ENCODE peak calls at places on chromosome 19, in eight cellular contexts. I is RWPE1, J is mucosa of descending colon, T is CD14-positive monocyte, U is fibroblast of pulmonary artery, E is cardiac fibroblast, P is cardiac muscle cell, L is endothelial cell. V is an unnamed sample.

GRCh38 chr19:31974941-31975340 is 370.5 kb upstream of the ZNF507 start:
- DNase-seq in I (no peak), J (no peak), T (no peak), U (no peak), E (no peak), P (no peak), L (no peak), V (no peak)

GRCh38 chr19:14370169-14370998 is 10.9 kb upstream of the ADGRE5 start:
- DNase-seq in I (no peak), J (no peak), T (peak), U (no peak), E (no peak), P (no peak), L (no peak), V (no peak)

GRCh38 chr19:1161716-1162115 is 12.4 kb downstream of the SBNO2 start:
- DNase-seq in I (peak), J (no peak), T (no peak), U (peak), E (peak), P (peak), L (no peak), V (no peak)

GRCh38 chr19:23310729-23311211 is 60.6 kb upstream of the ZNF724 start:
- DNase-seq in I (peak), J (no peak), T (no peak), U (no peak), E (no peak), P (no peak), L (no peak), V (no peak)

GRCh38 chr19:17244618-17245534 is 843 bp downstream of the NR2F6 start:
- DNase-seq in I (no peak), J (no peak), T (no peak), U (no peak), E (no peak), P (no peak), L (no peak), V (no peak)

GRCh38 chr19:17762505-17763229 is 11.4 kb downstream of the FCHO1 start:
- DNase-seq in I (peak), J (peak), T (peak), U (peak), E (peak), P (peak), L (no peak), V (peak)

GRCh38 chr19:55696301-55697068 is 21.5 kb downstream of the EPN1 start:
- DNase-seq in I (no peak), J (no peak), T (peak), U (no peak), E (no peak), P (no peak), L (no peak), V (no peak)

GRCh38 chr19:38690146-38690545 is 42.7 kb downstream of the ACTN4 start:
- DNase-seq in I (no peak), J (no peak), T (no peak), U (no peak), E (no peak), P (no peak), L (no peak), V (no peak)

GRCh38 chr19:1503089-1503924 is 9.5 kb downstream of the ADAMTSL5 start:
- DNase-seq in I (no peak), J (peak), T (no peak), U (peak), E (peak), P (peak), L (peak), V (peak)

GRCh38 chr19:4208385-4209094 is 20.8 kb upstream of the EBI3 start:
- DNase-seq in I (no peak), J (peak), T (no peak), U (peak), E (peak), P (peak), L (no peak), V (no peak)

GRCh38 chr19:51272183-51272817 is 21.4 kb downstream of the SIGLECL1 start:
- DNase-seq in I (no peak), J (no peak), T (no peak), U (no peak), E (no peak), P (no peak), L (no peak), V (no peak)

GRCh38 chr19:19094513-19094912 is 30.7 kb downstream of the SLC25A42 start:
- DNase-seq in I (no peak), J (no peak), T (no peak), U (no peak), E (no peak), P (no peak), L (no peak), V (no peak)

GRCh38 chr19:11324748-11325389 is 14.6 kb downstream of the RAB3D start:
- DNase-seq in I (no peak), J (no peak), T (no peak), U (peak), E (no peak), P (peak), L (no peak), V (no peak)

GRCh38 chr19:51750381-51751124 is 1.1 kb downstream of the FPR1 start:
- DNase-seq in I (no peak), J (no peak), T (peak), U (no peak), E (peak), P (peak), L (no peak), V (no peak)

GRCh38 chr19:16319466-16319865 is 5.2 kb upstream of the KLF2 start:
- DNase-seq in I (no peak), J (no peak), T (no peak), U (peak), E (peak), P (peak), L (no peak), V (no peak)

GRCh38 chr19:6743071-6743470 is 3.6 kb downstream of the TRIP10 start:
- DNase-seq in I (no peak), J (no peak), T (no peak), U (no peak), E (no peak), P (no peak), L (no peak), V (no peak)

GRCh38 chr19:31264379-31264778 is 84.9 kb downstream of the TSHZ3 start:
- DNase-seq in I (no peak), J (no peak), T (no peak), U (no peak), E (no peak), P (no peak), L (no peak), V (no peak)

GRCh38 chr19:55228403-55229031 is at the start of gene TMEM86B:
- DNase-seq in I (no peak), J (no peak), T (no peak), U (no peak), E (no peak), P (no peak), L (no peak), V (no peak)

GRCh38 chr19:19305696-19306095 is 14.6 kb downstream of the SUGP1 start:
- DNase-seq in I (no peak), J (no peak), T (no peak), U (no peak), E (no peak), P (no peak), L (no peak), V (no peak)

GRCh38 chr19:1970003-1970805 is 29.2 kb downstream of the CSNK1G2 start:
- DNase-seq in I (peak), J (no peak), T (no peak), U (no peak), E (no peak), P (no peak), L (no peak), V (no peak)

GRCh38 chr19:29761575-29762225 is 46.6 kb upstream of the C19orf12 start:
- DNase-seq in I (no peak), J (peak), T (no peak), U (no peak), E (no peak), P (no peak), L (no peak), V (no peak)

GRCh38 chr19:2261438-2262172 is 5.4 kb upstream of the JSRP1 start:
- DNase-seq in I (no peak), J (peak), T (no peak), U (peak), E (peak), P (peak), L (no peak), V (no peak)

GRCh38 chr19:1355258-1355973 is 28.3 kb upstream of the NDUFS7 start:
- DNase-seq in I (no peak), J (peak), T (no peak), U (peak), E (peak), P (peak), L (no peak), V (no peak)

GRCh38 chr19:4134351-4134750 is 10.4 kb upstream of the MAP2K2 start:
- DNase-seq in I (no peak), J (no peak), T (no peak), U (no peak), E (no peak), P (no peak), L (no peak), V (no peak)

GRCh38 chr19:2329528-2329927 is 1.0 kb downstream of the SPPL2B start:
- DNase-seq in I (no peak), J (peak), T (no peak), U (no peak), E (no peak), P (no peak), L (no peak), V (no peak)

GRCh38 chr19:41218615-41219507 is at the start of gene AXL:
- DNase-seq in I (peak), J (peak), T (no peak), U (peak), E (peak), P (peak), L (peak), V (peak)

GRCh38 chr19:17125052-17125727 is 49.6 kb downstream of the MYO9B start:
- DNase-seq in I (no peak), J (no peak), T (no peak), U (peak), E (peak), P (peak), L (no peak), V (no peak)

GRCh38 chr19:40442328-40443130 is 1.6 kb downstream of the SERTAD3 start:
- DNase-seq in I (no peak), J (no peak), T (no peak), U (no peak), E (no peak), P (no peak), L (no peak), V (no peak)

GRCh38 chr19:18610245-18610555 is 2.5 kb upstream of the TMEM59L start:
- DNase-seq in I (no peak), J (no peak), T (no peak), U (no peak), E (no peak), P (no peak), L (no peak), V (no peak)

GRCh38 chr19:40312533-40312932 is 27.4 kb upstream of the AKT2 start:
- DNase-seq in I (no peak), J (no peak), T (no peak), U (no peak), E (no peak), P (no peak), L (no peak), V (no peak)

GRCh38 chr19:37078717-37079032 is 442 bp downstream of the ZNF420 start:
- DNase-seq in I (no peak), J (no peak), T (no peak), U (no peak), E (no peak), P (no peak), L (no peak), V (no peak)

GRCh38 chr19:4357921-4358326 is 14.6 kb downstream of the MPND start:
- DNase-seq in I (no peak), J (no peak), T (no peak), U (no peak), E (no peak), P (no peak), L (no peak), V (no peak)

GRCh38 chr19:33194884-33195710 is 967 bp downstream of the LRP3 start:
- DNase-seq in I (no peak), J (peak), T (no peak), U (peak), E (peak), P (peak), L (peak), V (peak)

GRCh38 chr19:48632692-48633147 is 4.5 kb downstream of the DBP start:
- DNase-seq in I (no peak), J (no peak), T (peak), U (peak), E (no peak), P (no peak), L (no peak), V (no peak)
- TF ChIP-seq CTCF in I (no peak), J (no peak), T (no peak), U (no peak), E (no peak), P (no peak), L (no peak), V (no peak)

GRCh38 chr19:10228393-10228792 is 2.7 kb downstream of the S1PR2 start:
- DNase-seq in I (no peak), J (no peak), T (no peak), U (no peak), E (no peak), P (no peak), L (no peak), V (no peak)

GRCh38 chr19:10227215-10227971 is 3.7 kb downstream of the S1PR2 start:
- DNase-seq in I (no peak), J (no peak), T (no peak), U (peak), E (peak), P (peak), L (no peak), V (peak)

GRCh38 chr19:10230904-10231623 is at the start of gene S1PR2:
- DNase-seq in I (peak), J (peak), T (no peak), U (peak), E (peak), P (peak), L (peak), V (peak)

GRCh38 chr19:10230155-10230903 is 802 bp downstream of the S1PR2 start:
- DNase-seq in I (no peak), J (peak), T (peak), U (peak), E (peak), P (peak), L (peak), V (peak)

DNA sequence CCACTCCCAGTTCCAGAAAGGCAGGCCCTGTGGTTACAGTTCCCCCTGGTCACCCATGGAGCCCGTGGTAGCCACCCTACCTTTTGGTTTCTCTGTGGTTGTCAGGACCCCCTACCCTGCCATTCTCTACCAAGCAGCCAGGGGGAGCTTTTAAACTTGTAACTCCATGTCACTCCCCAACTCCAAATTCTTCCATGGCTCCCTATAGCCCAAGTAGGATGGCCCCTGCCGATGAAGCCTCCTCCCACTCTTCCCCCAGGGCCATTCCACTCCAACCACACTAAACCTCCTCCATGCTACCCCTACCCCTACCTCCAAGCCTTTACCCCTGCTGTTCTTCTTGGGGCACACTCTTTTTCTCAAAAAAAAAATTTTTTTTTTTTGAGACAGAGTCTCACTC is 2.2 kb downstream of the S1PR2 start:
- DNase-seq in I (peak), J (peak), T (no peak), U (peak), E (peak), P (peak), L (peak), V (peak)
- TF ChIP-seq CTCF in I (peak), J (peak), T (peak), U (peak), E (peak), P (peak), L (peak), V (peak)

GRCh38 chr19:49487277-49488045 is at the start of gene RPL13A:
- DNase-seq in I (peak), J (peak), T (peak), U (peak), E (peak), P (peak), L (peak), V (peak)

GRCh38 chr19:49488046-49488862 is 846 bp downstream of the RPL13A start:
- DNase-seq in I (no peak), J (no peak), T (no peak), U (no peak), E (no peak), P (no peak), L (no peak), V (no peak)

GRCh38 chr19:49488863-49489537 is 1.6 kb downstream of the RPL13A start:
- DNase-seq in I (no peak), J (no peak), T (no peak), U (no peak), E (no peak), P (no peak), L (no peak), V (no peak)

GRCh38 chr19:49486710-49487276 is 615 bp upstream of the RPL13A start:
- DNase-seq in I (no peak), J (no peak), T (no peak), U (no peak), E (no peak), P (no peak), L (no peak), V (no peak)

GRCh38 chr19:49486232-49486631 is 1.2 kb upstream of the RPL13A start:
- DNase-seq in I (no peak), J (no peak), T (no peak), U (no peak), E (no peak), P (no peak), L (no peak), V (no peak)
- TF ChIP-seq CTCF in I (no peak), J (no peak), T (no peak), U (no peak), E (no peak), P (no peak), L (no peak), V (no peak)

GRCh38 chr19:35643255-35644205 is 2.0 kb downstream of the ETV2 start:
- DNase-seq in I (peak), J (peak), T (peak), U (peak), E (peak), P (peak), L (peak), V (peak)
- TF ChIP-seq CTCF in I (no peak), J (no peak), T (no peak), U (no peak), E (no peak), P (no peak), L (peak), V (no peak)

GRCh38 chr19:46490774-46491173 is 4.9 kb downstream of the PNMA8B start:
- DNase-seq in I (no peak), J (no peak), T (no peak), U (no peak), E (no peak), P (no peak), L (no peak), V (no peak)

GRCh38 chr19:46487802-46488445 is 7.7 kb downstream of the PNMA8B start:
- DNase-seq in I (peak), J (peak), T (no peak), U (peak), E (peak), P (peak), L (peak), V (peak)

GRCh38 chr19:46488551-46488950 is 7.1 kb downstream of the PNMA8B start:
- DNase-seq in I (no peak), J (no peak), T (no peak), U (no peak), E (no peak), P (no peak), L (no peak), V (no peak)

GRCh38 chr19:46487178-46487801 is 8.4 kb downstream of the PNMA8B start:
- DNase-seq in I (no peak), J (no peak), T (no peak), U (no peak), E (no peak), P (no peak), L (no peak), V (no peak)

GRCh38 chr19:46489445-46490272 is 6.0 kb downstream of the PNMA8B start:
- DNase-seq in I (no peak), J (no peak), T (no peak), U (peak), E (peak), P (peak), L (no peak), V (peak)
- TF ChIP-seq CTCF in I (no peak), J (no peak), T (no peak), U (peak), E (peak), P (peak), L (no peak), V (peak)

V was measured in nephron progenitor cell.